ENCODE peak calls at places on chromosomes 6 and 20, in four cellular contexts. Y is aorta; U is K562; A is naive thymus-derived CD4-positive, alpha-beta T cell. X is an unnamed sample. For H3K27me3, the result is how much of the 10 kb centered on the place peaks cover.

GRCh38 chr20:22339091-22339881 is 245.1 kb downstream of the FOXA2 start:
- DNase-seq in Y (no peak), U (peak), A (peak), X (peak)

GRCh38 chr6:157505912-157506491 is 125.0 kb downstream of the ZDHHC14 start:
- DNase-seq in Y (no peak), U (no peak), A (no peak), X (no peak)

GRCh38 chr6:135325624-135326424 is 144.7 kb downstream of the MYB start:
- DNase-seq in Y (no peak), U (peak), A (no peak), X (no peak)

GRCh38 chr6:141580121-141580520 is 552.6 kb upstream of the GJE1 start:
- DNase-seq in Y (no peak), U (no peak), A (no peak), X (no peak)

GRCh38 chr20:8082999-8083398 is 49.1 kb upstream of the PLCB1 start:
- DNase-seq in Y (no peak), U (no peak), A (no peak), X (no peak)

GRCh38 chr6:168341280-168341679 is 21.7 kb upstream of the DACT2 start:
- DNase-seq in Y (no peak), U (no peak), A (no peak), X (no peak)

GRCh38 chr6:91442342-91442741 is 855.5 kb upstream of the MAP3K7 start:
- DNase-seq in Y (no peak), U (no peak), A (no peak), X (no peak)

GRCh38 chr6:24721461-24722215 is 2.7 kb upstream of the C6orf62 start:
- DNase-seq in Y (no peak), U (no peak), A (no peak), X (no peak)

GRCh38 chr6:137973201-137973600 is 106.1 kb downstream of the TNFAIP3 start:
- DNase-seq in Y (no peak), U (no peak), A (no peak), X (no peak)

GRCh38 chr6:159043236-159043635 is 1.6 kb downstream of the TAGAP start:
- DNase-seq in Y (no peak), U (no peak), A (peak), X (no peak)

GRCh38 chr6:108492131-108492766 is 68.5 kb upstream of the FOXO3 start:
- DNase-seq in Y (no peak), U (peak), A (peak), X (no peak)

GRCh38 chr20:36085686-36086267 is 68.8 kb upstream of the EPB41L1 start:
- DNase-seq in Y (no peak), U (peak), A (no peak), X (no peak)

GRCh38 chr20:61850457-61850856 is 215.2 kb downstream of the TAF4 start:
- DNase-seq in Y (no peak), U (no peak), A (no peak), X (no peak)

GRCh38 chr6:144624246-144624645 is 339.1 kb downstream of the UTRN start:
- DNase-seq in Y (no peak), U (no peak), A (no peak), X (no peak)

GRCh38 chr6:166488081-166488685 is 98.3 kb downstream of the RAMACL start:
- DNase-seq in Y (no peak), U (peak), A (peak), X (no peak)

GRCh38 chr20:7352165-7352564 is 584.7 kb downstream of the BMP2 start:
- DNase-seq in Y (no peak), U (no peak), A (no peak), X (no peak)

GRCh38 chr6:119241124-119241491 is 108.5 kb downstream of the MAN1A1 start:
- DNase-seq in Y (no peak), U (no peak), A (no peak), X (no peak)

GRCh38 chr6:1296079-1296478 is 15.8 kb upstream of the FOXQ1 start:
- DNase-seq in Y (no peak), U (no peak), A (no peak), X (no peak)

GRCh38 chr20:31485450-31486339 is 10.6 kb downstream of the REM1 start:
- DNase-seq in Y (peak), U (peak), A (no peak), X (no peak)

GRCh38 chr6:13709698-13710551 is 1.7 kb downstream of the RANBP9 start:
- DNase-seq in Y (no peak), U (peak), A (peak), X (no peak)

GRCh38 chr20:55684578-55684977 is 320.7 kb downstream of the CBLN4 start:
- DNase-seq in Y (no peak), U (no peak), A (no peak), X (no peak)

GRCh38 chr20:62581806-62582205 is 60.5 kb upstream of the SLCO4A1 start:
- DNase-seq in Y (no peak), U (no peak), A (no peak), X (no peak)

GRCh38 chr6:161353208-161353613 is 79.3 kb upstream of the AGPAT4 start:
- DNase-seq in Y (no peak), U (peak), A (no peak), X (peak)

GRCh38 chr6:53259860-53260580 is 88.7 kb downstream of the ELOVL5 start:
- DNase-seq in Y (no peak), U (no peak), A (no peak), X (no peak)

GRCh38 chr6:37705239-37706051 is 7.8 kb upstream of the MDGA1 start:
- DNase-seq in Y (peak), U (peak), A (peak), X (no peak)

GRCh38 chr6:2439632-2440031 is 194.2 kb upstream of the GMDS start:
- DNase-seq in Y (no peak), U (no peak), A (no peak), X (no peak)

GRCh38 chr6:39184906-39185580 is 44.2 kb downstream of the KCNK5 start:
- DNase-seq in Y (peak), U (no peak), A (no peak), X (no peak)

GRCh38 chr6:53862517-53863457 is 68.0 kb downstream of the LRRC1 start:
- DNase-seq in Y (no peak), U (no peak), A (no peak), X (no peak)

GRCh38 chr6:35610830-35611229 is 77.9 kb downstream of the FKBP5 start:
- DNase-seq in Y (no peak), U (no peak), A (no peak), X (no peak)
- H3K27ac ChIP-seq in Y (no peak), U (no peak), A (peak), X (no peak)

DNA sequence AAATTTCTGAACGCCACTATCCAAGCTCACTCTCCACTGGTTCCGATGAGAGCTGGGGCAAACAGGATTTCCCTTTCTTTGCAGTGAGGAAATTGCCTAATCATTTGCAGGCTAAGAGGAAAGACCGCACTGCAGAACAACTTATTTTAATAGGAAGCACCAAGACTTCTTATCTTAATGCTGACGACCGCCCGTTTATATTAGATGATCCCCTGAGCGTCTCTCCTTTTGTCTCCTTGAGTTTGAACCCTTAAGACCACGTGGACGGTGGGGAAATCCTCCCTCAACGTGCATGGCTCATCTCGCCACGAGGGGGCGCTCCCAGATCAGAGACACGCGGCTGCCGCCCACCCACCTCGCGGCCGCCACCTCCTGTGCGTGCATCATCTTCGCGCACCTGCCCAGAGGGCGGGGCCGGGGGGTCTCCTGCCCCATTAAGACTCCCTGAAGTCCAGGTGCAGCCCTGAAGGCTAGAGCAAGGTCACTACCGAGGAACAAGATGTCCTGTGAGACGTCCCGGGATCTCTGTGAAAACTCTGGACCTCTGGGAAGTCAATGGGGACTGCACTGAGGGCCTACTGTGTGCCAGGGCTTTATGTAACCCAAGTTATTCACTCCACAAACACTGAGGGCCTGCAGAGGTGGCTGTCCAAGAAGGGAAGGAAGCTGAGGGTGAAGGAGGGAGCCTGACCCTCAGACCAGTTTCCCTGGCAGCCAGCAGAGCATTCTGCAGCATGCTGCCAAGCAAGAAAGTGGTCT is 28.2 kb downstream of the PDYN start:
- DNase-seq in Y (peak), U (peak), A (peak), X (peak)
- H3K4me3 ChIP-seq in Y (no peak), U (no peak), A (no peak), X (no peak)

DNA sequence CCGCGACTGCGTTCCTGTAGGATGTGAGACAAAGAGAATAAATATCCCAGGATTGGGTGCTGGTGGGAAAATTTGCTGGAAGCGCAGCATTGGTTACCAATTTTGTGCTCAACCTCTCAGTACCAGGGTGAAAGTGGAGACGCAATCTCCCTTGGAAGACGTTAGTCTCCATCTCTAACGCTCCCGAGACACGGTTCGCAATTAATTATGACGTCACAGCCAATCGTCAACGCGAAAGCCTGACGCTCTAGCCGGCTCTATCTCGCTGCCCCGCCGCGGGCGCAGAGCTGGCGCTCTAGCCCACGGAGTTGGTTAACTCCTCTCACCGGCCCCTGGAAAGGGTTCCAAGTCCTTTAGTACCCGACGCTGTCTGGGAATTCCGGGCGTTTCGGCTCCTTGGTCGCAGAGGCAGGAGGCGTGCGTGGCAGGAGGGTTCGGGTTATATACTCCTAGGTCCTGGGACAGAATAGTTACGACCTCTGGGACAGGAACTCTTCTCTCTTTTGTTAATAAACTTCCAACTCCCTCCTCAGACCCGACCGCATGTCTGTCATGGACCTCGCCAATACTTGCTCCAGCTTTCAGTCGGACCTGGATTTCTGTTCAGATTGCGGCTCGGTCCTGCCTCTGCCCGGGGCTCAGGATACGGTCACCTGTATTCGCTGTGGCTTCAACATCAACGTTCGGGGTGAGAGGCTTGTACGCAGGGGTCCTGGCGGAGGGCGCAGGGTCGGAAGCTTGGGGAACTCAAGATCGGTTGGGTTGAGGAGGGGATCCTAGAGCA is at the start of gene POLR1H:
- DNase-seq in Y (peak), U (peak), A (peak), X (peak)
- H3K27me3 ChIP-seq in Y (under half), U (under half), A (under half), X (under half)

GRCh38 chr20:37821691-37822655 is 81.0 kb upstream of the VSTM2L start:
- DNase-seq in Y (no peak), U (no peak), A (no peak), X (no peak)
- H3K27ac ChIP-seq in Y (no peak), U (no peak), A (no peak), X (no peak)

DNA sequence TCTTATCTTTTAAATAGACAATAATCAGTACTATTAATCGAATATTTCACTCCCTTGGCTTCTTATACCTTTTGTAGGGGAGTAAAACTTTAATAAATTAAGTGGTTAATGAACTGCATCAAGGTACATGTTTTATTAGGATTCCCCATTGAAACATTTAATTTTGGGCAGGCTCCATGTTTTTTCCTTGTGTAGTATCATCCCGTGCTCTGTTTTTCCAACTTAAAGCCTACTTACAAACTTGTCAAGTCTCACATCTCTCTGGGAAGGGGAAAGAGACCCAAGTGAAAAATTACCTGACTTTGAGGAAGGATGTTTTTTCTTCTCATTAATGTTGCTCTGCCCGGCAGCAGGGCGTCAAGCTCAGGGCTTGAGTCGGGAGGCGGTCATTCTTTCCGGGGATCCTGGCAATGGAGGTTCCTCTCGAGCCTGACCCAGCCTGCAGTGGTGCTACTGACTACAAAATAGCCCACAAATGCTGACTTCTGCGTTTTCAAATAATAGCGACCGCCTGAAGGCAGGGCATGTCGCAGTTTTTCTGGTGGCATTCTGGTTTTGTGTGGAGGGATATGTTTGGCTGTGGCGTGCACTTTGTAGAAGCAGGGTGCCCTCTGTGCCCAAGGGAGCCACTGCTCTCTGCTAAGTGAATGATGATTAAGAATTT is 2.4 kb downstream of the DSP start:
- DNase-seq in Y (no peak), U (no peak), A (no peak), X (no peak)
- H3K4me3 ChIP-seq in Y (no peak), U (no peak), A (no peak), X (no peak)

GRCh38 chr6:134315189-134315588 is 2.7 kb downstream of the SGK1 start:
- DNase-seq in Y (no peak), U (peak), A (no peak), X (no peak)

GRCh38 chr6:134317471-134318131 is at the start of gene SGK1:
- DNase-seq in Y (no peak), U (no peak), A (peak), X (no peak)

GRCh38 chr6:134314236-134314821 is 3.6 kb downstream of the SGK1 start:
- DNase-seq in Y (no peak), U (no peak), A (no peak), X (no peak)

GRCh38 chr6:134316733-134317431 is 1.0 kb downstream of the SGK1 start:
- DNase-seq in Y (no peak), U (no peak), A (no peak), X (no peak)

GRCh38 chr6:134315974-134316391 is 1.9 kb downstream of the SGK1 start:
- DNase-seq in Y (no peak), U (peak), A (no peak), X (no peak)
- H3K27me3 ChIP-seq in Y (under half), U (under half), A (under half), X (under half)

GRCh38 chr6:136682292-136682691 is 110.0 kb downstream of the MAP3K5 start:
- DNase-seq in Y (no peak), U (no peak), A (no peak), X (no peak)
- H3K27ac ChIP-seq in Y (peak), U (no peak), A (no peak), X (no peak)

DNA sequence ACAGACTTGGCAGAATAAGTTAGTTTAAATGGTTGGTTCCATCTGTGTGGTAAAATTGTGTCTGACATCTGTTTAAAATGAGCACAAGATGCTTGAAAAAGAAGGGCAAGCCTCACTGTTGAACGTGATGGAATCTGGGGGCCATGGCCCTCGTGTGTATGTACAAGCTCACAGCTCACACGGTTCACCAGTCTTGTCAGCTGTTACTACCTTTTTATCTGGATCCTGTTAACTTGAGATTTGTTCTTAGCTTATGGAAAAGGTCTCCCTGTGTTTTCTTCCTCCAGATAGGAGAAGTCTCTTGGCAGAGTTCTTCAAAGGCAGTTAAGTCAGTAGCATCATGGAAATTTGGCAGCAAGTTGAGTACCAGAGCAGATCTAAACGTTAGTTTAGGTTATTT is 270.6 kb downstream of the KHDC1L start:
- DNase-seq in Y (no peak), U (no peak), A (no peak), X (no peak)
- H3K4me3 ChIP-seq in Y (no peak), U (no peak), A (no peak), X (no peak)

DNA sequence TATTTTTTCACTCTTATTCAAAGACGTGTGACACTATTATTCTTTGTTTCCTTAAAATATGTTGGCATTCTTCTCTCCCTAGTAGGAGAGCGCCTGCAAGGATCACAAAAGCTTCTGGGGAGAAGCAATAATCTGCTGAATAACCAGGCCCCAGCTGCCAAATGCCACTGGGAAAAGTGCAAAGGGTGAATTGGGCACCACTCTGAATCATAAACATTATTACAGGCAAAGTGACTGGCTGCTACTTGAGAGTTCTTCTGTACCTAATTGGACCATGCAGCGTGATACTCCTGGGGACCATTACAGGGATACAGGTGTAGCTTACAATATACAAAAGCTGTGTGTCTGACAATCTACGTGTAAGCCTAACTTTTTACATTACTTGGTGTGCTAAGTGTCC is 152.8 kb downstream of the ATXN1 start:
- DNase-seq in Y (no peak), U (no peak), A (no peak), X (no peak)
- H3K27me3 ChIP-seq in Y (under half), U (under half), A (under half), X (under half)

DNA sequence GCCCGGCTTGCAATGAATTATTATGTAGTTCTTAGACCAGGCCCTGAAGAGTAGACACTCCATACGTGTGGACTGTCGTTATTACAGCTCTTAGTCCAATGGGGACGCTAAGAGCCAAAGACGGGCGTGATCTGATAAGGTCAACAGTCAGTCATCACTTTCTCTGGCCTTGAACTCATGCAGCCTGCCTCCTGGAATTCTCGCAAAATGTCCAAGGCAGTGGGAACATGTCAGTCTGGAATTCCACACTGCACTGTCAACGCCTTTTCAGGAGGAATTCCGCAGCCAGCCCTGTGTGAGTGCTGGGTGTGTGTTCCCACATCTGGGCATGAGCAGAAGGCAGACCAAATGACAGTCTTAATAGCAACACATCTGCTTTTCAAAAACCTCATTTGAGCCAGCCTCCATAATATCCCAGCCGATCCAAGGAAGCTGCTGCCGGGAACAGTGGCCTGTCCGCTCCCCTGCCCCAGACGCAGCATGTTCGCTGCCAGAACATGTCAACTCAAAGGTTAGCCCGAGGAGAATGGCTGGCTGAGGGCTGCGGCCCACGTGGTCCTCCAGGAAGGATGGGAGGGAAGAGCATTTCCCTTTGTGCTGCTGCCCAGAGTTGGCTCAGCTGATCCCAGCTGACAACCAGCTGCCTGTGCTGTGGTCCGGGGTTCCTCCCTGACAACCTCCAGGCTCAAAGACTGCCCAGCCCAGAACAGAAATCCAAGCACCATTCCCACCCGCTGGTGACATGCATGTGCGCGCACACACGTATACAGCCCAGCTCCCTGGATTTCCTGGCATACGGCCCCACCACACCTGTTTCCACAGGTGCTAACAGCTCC is 103.1 kb downstream of the SULF2 start:
- DNase-seq in Y (no peak), U (no peak), A (no peak), X (no peak)
- H3K27ac ChIP-seq in Y (no peak), U (no peak), A (no peak), X (no peak)